ENCODE peak calls at places on chromosomes 1 and 21, in ten cellular contexts. W, I, G, O, Z, L, A, Q, P and X are unnamed samples.

GRCh38 chr1:201715801-201716741 is 112.9 kb upstream of the IPO9 start:
- DNase-seq in A (no peak), L (no peak), G (no peak), Q (no peak), I (no peak), P (no peak), O (no peak), W (no peak), Z (no peak), X (no peak)

GRCh38 chr1:76871355-76871974 is 4.2 kb downstream of the ST6GALNAC5 start:
- DNase-seq in G (no peak), O (no peak), I (no peak), W (no peak), P (no peak), Z (no peak), L (no peak), Q (no peak), A (no peak), X (no peak)

GRCh38 chr1:48033495-48034050 is 36.4 kb upstream of the TRABD2B start:
- DNase-seq in L (no peak), P (no peak), W (no peak), I (no peak), Z (no peak), G (no peak), O (no peak), Q (no peak), A (no peak), X (no peak)

GRCh38 chr1:76669624-76670023 is 197.7 kb upstream of the ST6GALNAC5 start:
- DNase-seq in G (no peak), W (no peak), L (no peak), Z (no peak), I (no peak), O (no peak), Q (no peak), A (no peak), P (no peak), X (no peak)

GRCh38 chr1:16075337-16076002 is 2.0 kb upstream of the FAM131C start:
- DNase-seq in Q (peak), G (no peak), O (no peak), Z (peak), W (no peak), A (no peak), P (peak), I (no peak), L (peak), X (no peak)

GRCh38 chr1:183912265-183912886 is 107.5 kb downstream of the RGL1 start:
- DNase-seq in L (no peak), G (no peak), A (no peak), Q (no peak), W (no peak), I (no peak), P (no peak), O (no peak), Z (no peak), X (no peak)

GRCh38 chr21:42555756-42556438 is 42.2 kb downstream of the SLC37A1 start:
- DNase-seq in W (no peak), G (no peak), A (peak), L (no peak), Q (no peak), O (peak), P (no peak), Z (no peak), I (no peak), X (no peak)

GRCh38 chr1:204936765-204937164 is 66.1 kb downstream of the NFASC start:
- DNase-seq in A (no peak), Q (no peak), W (no peak), L (no peak), G (no peak), P (no peak), O (no peak), I (no peak), Z (no peak), X (no peak)

GRCh38 chr1:164092603-164093353 is 466.2 kb upstream of the PBX1 start:
- DNase-seq in A (no peak), W (no peak), Z (no peak), G (no peak), L (peak), P (no peak), O (peak), Q (no peak), I (no peak), X (no peak)

GRCh38 chr1:107254306-107254705 is 113.5 kb downstream of the NTNG1 start:
- DNase-seq in A (no peak), Z (no peak), O (no peak), G (no peak), W (no peak), Q (no peak), I (no peak), P (no peak), L (no peak), X (no peak)

GRCh38 chr1:226960944-226961765 is 21.1 kb downstream of the COQ8A start:
- DNase-seq in A (peak), W (no peak), G (no peak), Q (no peak), P (no peak), L (no peak), O (no peak), Z (no peak), I (no peak), X (no peak)

GRCh38 chr1:30668546-30669327 is 54.6 kb downstream of the MATN1 start:
- DNase-seq in P (no peak), A (peak), O (peak), Q (no peak), Z (no peak), W (no peak), G (no peak), L (peak), I (no peak), X (no peak)

GRCh38 chr1:160641323-160642280 is 5.2 kb downstream of the SLAMF1 start:
- DNase-seq in I (no peak), L (no peak), O (no peak), Q (no peak), P (no peak), W (peak), Z (no peak), A (no peak), G (no peak), X (no peak)